ENCODE peak calls at places on chromosomes 5 and 9, in ten cellular contexts. One of them, this sample, is unnamed.

GRCh38 chr5:9339206-9339818 is 206.6 kb downstream of the SEMA5A start:
- DNase-seq in epithelial cell of esophagus: no peak
- DNase-seq in GM12864: no peak
- DNase-seq in adipocyte: no peak
- DNase-seq in esophagus squamous epithelium: no peak
- DNase-seq in GM23248: no peak
- DNase-seq in body of pancreas: no peak
- DNase-seq in naive thymus-derived CD4-positive, alpha-beta T cell: no peak
- DNase-seq in brain microvascular endothelial cell: no peak
- DNase-seq in cardiac fibroblast: no peak
- DNase-seq in this sample: no peak

GRCh38 chr9:80866121-80866520 is 823.2 kb downstream of the TLE1 start:
- DNase-seq in GM12864: no peak
- DNase-seq in body of pancreas: no peak
- DNase-seq in epithelial cell of esophagus: peak
- DNase-seq in brain microvascular endothelial cell: no peak
- DNase-seq in GM23248: no peak
- DNase-seq in naive thymus-derived CD4-positive, alpha-beta T cell: no peak
- DNase-seq in cardiac fibroblast: no peak
- DNase-seq in adipocyte: no peak
- DNase-seq in esophagus squamous epithelium: no peak
- DNase-seq in this sample: no peak

GRCh38 chr9:33290994-33291397 is 680 bp downstream of the NFX1 start:
- DNase-seq in GM23248: no peak
- DNase-seq in cardiac fibroblast: no peak
- DNase-seq in epithelial cell of esophagus: peak
- DNase-seq in GM12864: no peak
- DNase-seq in body of pancreas: no peak
- DNase-seq in adipocyte: no peak
- DNase-seq in naive thymus-derived CD4-positive, alpha-beta T cell: no peak
- DNase-seq in brain microvascular endothelial cell: peak
- DNase-seq in esophagus squamous epithelium: no peak
- DNase-seq in this sample: no peak

GRCh38 chr9:29750062-29750461 is 2176.8 kb upstream of the C9orf72 start:
- DNase-seq in cardiac fibroblast: peak
- DNase-seq in body of pancreas: no peak
- DNase-seq in GM12864: no peak
- DNase-seq in naive thymus-derived CD4-positive, alpha-beta T cell: no peak
- DNase-seq in GM23248: peak
- DNase-seq in epithelial cell of esophagus: peak
- DNase-seq in esophagus squamous epithelium: no peak
- DNase-seq in adipocyte: no peak
- DNase-seq in brain microvascular endothelial cell: peak
- DNase-seq in this sample: peak

GRCh38 chr9:110575952-110576351 is 3.6 kb downstream of the SVEP1 start:
- DNase-seq in GM12864: no peak
- DNase-seq in esophagus squamous epithelium: no peak
- DNase-seq in GM23248: no peak
- DNase-seq in brain microvascular endothelial cell: no peak
- DNase-seq in cardiac fibroblast: peak
- DNase-seq in adipocyte: peak
- DNase-seq in naive thymus-derived CD4-positive, alpha-beta T cell: no peak
- DNase-seq in epithelial cell of esophagus: peak
- DNase-seq in body of pancreas: no peak
- DNase-seq in this sample: no peak

GRCh38 chr5:169728418-169728817 is 91.3 kb downstream of the DOCK2 start:
- DNase-seq in GM12864: no peak
- DNase-seq in GM23248: no peak
- DNase-seq in body of pancreas: no peak
- DNase-seq in cardiac fibroblast: no peak
- DNase-seq in epithelial cell of esophagus: no peak
- DNase-seq in adipocyte: no peak
- DNase-seq in brain microvascular endothelial cell: no peak
- DNase-seq in naive thymus-derived CD4-positive, alpha-beta T cell: no peak
- DNase-seq in esophagus squamous epithelium: no peak
- DNase-seq in this sample: no peak

GRCh38 chr9:114487607-114488300 is 17.5 kb downstream of the WHRN start:
- DNase-seq in esophagus squamous epithelium: no peak
- DNase-seq in naive thymus-derived CD4-positive, alpha-beta T cell: peak
- DNase-seq in GM23248: peak
- DNase-seq in body of pancreas: peak
- DNase-seq in cardiac fibroblast: peak
- DNase-seq in epithelial cell of esophagus: peak
- DNase-seq in adipocyte: peak
- DNase-seq in GM12864: peak
- DNase-seq in brain microvascular endothelial cell: peak
- DNase-seq in this sample: no peak

GRCh38 chr9:109537288-109537687 is 39.2 kb upstream of the PTPN3 start:
- DNase-seq in GM23248: no peak
- DNase-seq in epithelial cell of esophagus: peak
- DNase-seq in cardiac fibroblast: no peak
- DNase-seq in body of pancreas: no peak
- DNase-seq in brain microvascular endothelial cell: no peak
- DNase-seq in GM12864: no peak
- DNase-seq in naive thymus-derived CD4-positive, alpha-beta T cell: no peak
- DNase-seq in esophagus squamous epithelium: no peak
- DNase-seq in adipocyte: no peak
- DNase-seq in this sample: no peak

GRCh38 chr5:160289721-160290120 is 22.6 kb downstream of the CCNJL start:
- DNase-seq in cardiac fibroblast: no peak
- DNase-seq in esophagus squamous epithelium: no peak
- DNase-seq in epithelial cell of esophagus: peak
- DNase-seq in body of pancreas: peak
- DNase-seq in adipocyte: no peak
- DNase-seq in brain microvascular endothelial cell: no peak
- DNase-seq in GM23248: no peak
- DNase-seq in GM12864: no peak
- DNase-seq in naive thymus-derived CD4-positive, alpha-beta T cell: no peak
- DNase-seq in this sample: no peak

GRCh38 chr5:149407331-149408251 is 28.5 kb upstream of the IL17B start:
- DNase-seq in body of pancreas: no peak
- DNase-seq in naive thymus-derived CD4-positive, alpha-beta T cell: no peak
- DNase-seq in esophagus squamous epithelium: no peak
- DNase-seq in cardiac fibroblast: peak
- DNase-seq in brain microvascular endothelial cell: no peak
- DNase-seq in GM12864: no peak
- DNase-seq in GM23248: peak
- DNase-seq in adipocyte: peak
- DNase-seq in epithelial cell of esophagus: no peak
- DNase-seq in this sample: no peak

GRCh38 chr5:149410071-149410470 is 31.0 kb upstream of the IL17B start:
- DNase-seq in GM12864: no peak
- DNase-seq in esophagus squamous epithelium: no peak
- DNase-seq in GM23248: no peak
- DNase-seq in epithelial cell of esophagus: no peak
- DNase-seq in body of pancreas: no peak
- DNase-seq in brain microvascular endothelial cell: no peak
- DNase-seq in cardiac fibroblast: no peak
- DNase-seq in naive thymus-derived CD4-positive, alpha-beta T cell: no peak
- DNase-seq in adipocyte: no peak
- DNase-seq in this sample: no peak

GRCh38 chr5:149406979-149407306 is 27.9 kb upstream of the IL17B start:
- DNase-seq in cardiac fibroblast: no peak
- DNase-seq in body of pancreas: no peak
- DNase-seq in esophagus squamous epithelium: no peak
- DNase-seq in GM23248: no peak
- DNase-seq in GM12864: no peak
- DNase-seq in epithelial cell of esophagus: no peak
- DNase-seq in brain microvascular endothelial cell: no peak
- DNase-seq in naive thymus-derived CD4-positive, alpha-beta T cell: no peak
- DNase-seq in adipocyte: no peak
- DNase-seq in this sample: no peak

GRCh38 chr5:149409268-149409948 is 30.3 kb upstream of the IL17B start:
- DNase-seq in naive thymus-derived CD4-positive, alpha-beta T cell: no peak
- DNase-seq in GM12864: no peak
- DNase-seq in esophagus squamous epithelium: no peak
- DNase-seq in adipocyte: peak
- DNase-seq in brain microvascular endothelial cell: no peak
- DNase-seq in GM23248: no peak
- DNase-seq in cardiac fibroblast: no peak
- DNase-seq in epithelial cell of esophagus: no peak
- DNase-seq in body of pancreas: no peak
- DNase-seq in this sample: no peak

GRCh38 chr5:149408252-149409099 is 29.4 kb upstream of the IL17B start:
- DNase-seq in brain microvascular endothelial cell: no peak
- DNase-seq in GM23248: no peak
- DNase-seq in cardiac fibroblast: no peak
- DNase-seq in epithelial cell of esophagus: no peak
- DNase-seq in adipocyte: no peak
- DNase-seq in GM12864: no peak
- DNase-seq in esophagus squamous epithelium: no peak
- DNase-seq in body of pancreas: no peak
- DNase-seq in naive thymus-derived CD4-positive, alpha-beta T cell: no peak
- DNase-seq in this sample: no peak
- H3K4me3 ChIP-seq in brain microvascular endothelial cell: peak
- H3K4me3 ChIP-seq in GM23248: peak
- H3K4me3 ChIP-seq in cardiac fibroblast: peak
- H3K4me3 ChIP-seq in epithelial cell of esophagus: no peak
- H3K4me3 ChIP-seq in adipocyte: peak
- H3K4me3 ChIP-seq in GM12864: no peak
- H3K4me3 ChIP-seq in esophagus squamous epithelium: peak
- H3K4me3 ChIP-seq in body of pancreas: no peak
- H3K4me3 ChIP-seq in naive thymus-derived CD4-positive, alpha-beta T cell: no peak
- H3K4me3 ChIP-seq in this sample: peak

DNA sequence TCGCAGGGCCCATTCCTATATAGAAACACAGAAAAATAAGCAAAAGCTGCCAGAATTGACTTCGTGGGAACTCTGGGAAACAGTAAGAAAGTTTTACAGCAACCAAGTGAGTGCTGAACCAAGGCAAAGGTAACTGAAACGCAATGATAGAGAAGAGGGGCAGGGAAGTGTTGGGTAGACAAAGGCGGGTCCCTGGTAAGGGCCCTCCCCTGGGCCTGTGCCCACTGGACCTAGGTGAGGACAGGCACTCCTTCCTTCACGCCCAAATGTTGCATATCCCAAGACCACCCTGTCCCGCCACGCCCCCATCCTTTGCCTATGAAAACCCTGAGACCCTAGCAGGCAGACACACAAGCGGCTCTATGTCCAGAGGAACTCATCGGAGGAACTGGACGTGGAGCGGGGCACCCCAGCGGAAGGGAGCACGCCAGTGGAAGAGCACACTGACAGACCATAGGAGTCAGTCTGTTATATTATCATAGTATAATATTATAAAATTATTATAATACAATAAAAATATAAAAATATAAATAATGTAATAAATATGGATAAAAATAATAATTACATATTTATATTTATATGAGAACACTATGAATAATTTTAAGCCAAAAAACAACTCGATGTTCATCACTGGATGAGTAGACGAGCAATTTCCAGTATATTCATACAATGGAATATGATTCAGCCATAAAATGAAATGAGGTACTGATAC is 27.9 kb downstream of the CDKN2A start:
- DNase-seq in brain microvascular endothelial cell: no peak
- DNase-seq in body of pancreas: no peak
- DNase-seq in GM12864: no peak
- DNase-seq in esophagus squamous epithelium: no peak
- DNase-seq in cardiac fibroblast: no peak
- DNase-seq in GM23248: no peak
- DNase-seq in epithelial cell of esophagus: no peak
- DNase-seq in naive thymus-derived CD4-positive, alpha-beta T cell: no peak
- DNase-seq in adipocyte: no peak
- DNase-seq in this sample: no peak
- H3K4me3 ChIP-seq in brain microvascular endothelial cell: no peak
- H3K4me3 ChIP-seq in body of pancreas: no peak
- H3K4me3 ChIP-seq in GM12864: no peak
- H3K4me3 ChIP-seq in esophagus squamous epithelium: no peak
- H3K4me3 ChIP-seq in cardiac fibroblast: no peak
- H3K4me3 ChIP-seq in GM23248: no peak
- H3K4me3 ChIP-seq in epithelial cell of esophagus: no peak
- H3K4me3 ChIP-seq in naive thymus-derived CD4-positive, alpha-beta T cell: no peak
- H3K4me3 ChIP-seq in adipocyte: peak
- H3K4me3 ChIP-seq in this sample: no peak

DNA sequence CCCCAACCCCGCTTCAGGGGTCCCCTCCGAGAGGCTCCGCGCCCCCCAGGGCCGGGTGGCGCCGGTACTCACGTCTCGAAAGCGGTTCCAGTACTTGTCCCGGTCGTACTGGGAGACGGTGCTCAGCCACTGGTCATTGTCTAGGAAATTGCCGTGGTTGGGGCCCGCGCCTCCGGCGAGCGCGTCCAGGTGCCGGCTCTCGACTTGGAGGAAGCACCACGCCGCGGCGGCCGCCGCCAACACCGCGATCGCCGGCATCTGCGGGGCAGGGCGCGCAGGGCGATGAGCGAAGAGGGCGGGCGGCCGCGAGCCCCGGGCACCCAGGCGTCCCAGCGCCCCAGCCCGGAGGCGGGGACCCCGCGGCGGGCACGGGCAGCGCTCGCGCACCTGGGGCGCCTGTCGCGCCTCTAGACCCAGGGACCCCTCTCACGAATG is 808 bp downstream of the SPOCK1 start:
- DNase-seq in body of pancreas: peak
- DNase-seq in GM12864: no peak
- DNase-seq in esophagus squamous epithelium: no peak
- DNase-seq in adipocyte: peak
- DNase-seq in brain microvascular endothelial cell: no peak
- DNase-seq in cardiac fibroblast: peak
- DNase-seq in GM23248: peak
- DNase-seq in naive thymus-derived CD4-positive, alpha-beta T cell: no peak
- DNase-seq in epithelial cell of esophagus: peak
- DNase-seq in this sample: no peak
- H3K4me3 ChIP-seq in body of pancreas: no peak
- H3K4me3 ChIP-seq in GM12864: no peak
- H3K4me3 ChIP-seq in esophagus squamous epithelium: peak
- H3K4me3 ChIP-seq in adipocyte: peak
- H3K4me3 ChIP-seq in brain microvascular endothelial cell: peak
- H3K4me3 ChIP-seq in cardiac fibroblast: peak
- H3K4me3 ChIP-seq in GM23248: peak
- H3K4me3 ChIP-seq in naive thymus-derived CD4-positive, alpha-beta T cell: no peak
- H3K4me3 ChIP-seq in epithelial cell of esophagus: peak
- H3K4me3 ChIP-seq in this sample: peak

DNA sequence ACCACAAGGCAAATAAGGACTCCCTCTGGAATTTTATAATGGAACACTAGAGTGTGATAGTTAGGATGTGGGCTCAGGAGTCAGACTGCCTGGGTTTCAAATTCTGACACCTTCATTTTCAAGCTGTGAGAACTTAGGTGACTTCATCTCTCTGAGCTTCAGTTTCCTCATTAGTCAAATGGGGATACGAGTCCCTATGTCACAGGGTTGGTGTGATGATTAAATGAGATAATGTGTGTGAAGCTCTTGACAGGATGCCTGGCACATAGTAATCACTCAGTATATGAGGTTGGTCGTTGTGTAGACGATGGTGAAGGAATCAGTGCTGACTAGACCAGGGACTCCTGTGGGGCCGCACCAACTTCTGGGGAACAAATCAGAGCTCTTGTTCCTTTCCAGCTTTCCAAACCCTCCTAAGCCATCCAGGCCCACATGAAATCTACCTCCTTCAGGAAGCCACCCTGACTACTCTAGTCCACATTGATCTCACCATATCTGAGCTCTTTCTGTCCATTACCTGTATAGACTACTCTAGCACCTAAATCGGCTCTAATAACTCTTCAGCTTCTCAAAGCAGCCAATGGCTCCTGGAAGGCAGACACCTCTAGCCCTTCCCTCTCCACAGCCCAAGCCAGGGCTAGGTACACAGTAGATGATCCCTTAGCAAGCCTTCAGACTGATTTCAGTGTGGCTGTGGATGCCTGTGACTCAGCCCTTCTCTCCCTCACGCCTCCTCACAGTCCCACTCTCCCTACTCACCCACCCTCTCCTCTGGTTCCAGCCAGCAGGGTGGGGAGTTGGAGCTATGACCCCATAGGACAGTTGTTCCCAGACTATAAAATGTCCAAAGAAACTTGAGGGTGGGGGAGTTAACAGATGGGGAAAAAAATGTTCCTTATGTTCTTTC is 2.5 kb upstream of the TCF7 start:
- DNase-seq in GM23248: peak
- DNase-seq in brain microvascular endothelial cell: peak
- DNase-seq in epithelial cell of esophagus: peak
- DNase-seq in naive thymus-derived CD4-positive, alpha-beta T cell: no peak
- DNase-seq in adipocyte: peak
- DNase-seq in esophagus squamous epithelium: no peak
- DNase-seq in GM12864: no peak
- DNase-seq in body of pancreas: no peak
- DNase-seq in cardiac fibroblast: no peak
- DNase-seq in this sample: no peak
- H3K4me3 ChIP-seq in GM23248: no peak
- H3K4me3 ChIP-seq in brain microvascular endothelial cell: no peak
- H3K4me3 ChIP-seq in epithelial cell of esophagus: no peak
- H3K4me3 ChIP-seq in naive thymus-derived CD4-positive, alpha-beta T cell: peak
- H3K4me3 ChIP-seq in adipocyte: no peak
- H3K4me3 ChIP-seq in esophagus squamous epithelium: no peak
- H3K4me3 ChIP-seq in GM12864: no peak
- H3K4me3 ChIP-seq in body of pancreas: no peak
- H3K4me3 ChIP-seq in cardiac fibroblast: no peak
- H3K4me3 ChIP-seq in this sample: no peak

This sample was measured in skeletal muscle cell.